ENCODE peak calls at places on chromosomes 11 and 22, in nine cellular contexts. One of them, this sample, is unnamed. For H3K9me3, the result is how much of the 10 kb centered on the place peaks cover.

GRCh38 chr11:48095779-48096470 is 115.6 kb downstream of the PTPRJ start:
- DNase-seq in A673: no peak
- DNase-seq in neuronal stem cell: no peak
- DNase-seq in heart left ventricle: no peak
- DNase-seq in lower lobe of right lung: no peak
- DNase-seq in psoas muscle: peak
- DNase-seq in body of pancreas: no peak
- DNase-seq in MM.1S: no peak
- DNase-seq in stomach: no peak
- DNase-seq in this sample: no peak

GRCh38 chr22:39621826-39622225 is 51.3 kb downstream of the CACNA1I start:
- DNase-seq in A673: no peak
- DNase-seq in neuronal stem cell: no peak
- DNase-seq in heart left ventricle: no peak
- DNase-seq in lower lobe of right lung: no peak
- DNase-seq in psoas muscle: no peak
- DNase-seq in body of pancreas: no peak
- DNase-seq in MM.1S: no peak
- DNase-seq in stomach: no peak
- DNase-seq in this sample: no peak

GRCh38 chr22:38735465-38736256 is 20.1 kb downstream of the SUN2 start:
- DNase-seq in A673: no peak
- DNase-seq in neuronal stem cell: no peak
- DNase-seq in heart left ventricle: no peak
- DNase-seq in lower lobe of right lung: peak
- DNase-seq in psoas muscle: no peak
- DNase-seq in body of pancreas: peak
- DNase-seq in MM.1S: peak
- DNase-seq in stomach: peak
- DNase-seq in this sample: no peak

GRCh38 chr11:45530776-45531175 is 134.6 kb downstream of the CHST1 start:
- DNase-seq in A673: no peak
- DNase-seq in neuronal stem cell: no peak
- DNase-seq in heart left ventricle: no peak
- DNase-seq in lower lobe of right lung: no peak
- DNase-seq in psoas muscle: no peak
- DNase-seq in body of pancreas: no peak
- DNase-seq in MM.1S: no peak
- DNase-seq in stomach: no peak
- DNase-seq in this sample: no peak

GRCh38 chr11:35811783-35812182 is 132.1 kb upstream of the LDLRAD3 start:
- DNase-seq in A673: no peak
- DNase-seq in neuronal stem cell: no peak
- DNase-seq in heart left ventricle: no peak
- DNase-seq in lower lobe of right lung: no peak
- DNase-seq in psoas muscle: no peak
- DNase-seq in body of pancreas: peak
- DNase-seq in MM.1S: no peak
- DNase-seq in stomach: no peak
- DNase-seq in this sample: no peak

GRCh38 chr11:57458060-57458409 is 2.3 kb upstream of the RTN4RL2 start:
- DNase-seq in A673: no peak
- DNase-seq in neuronal stem cell: no peak
- DNase-seq in heart left ventricle: no peak
- DNase-seq in lower lobe of right lung: no peak
- DNase-seq in psoas muscle: no peak
- DNase-seq in body of pancreas: no peak
- DNase-seq in MM.1S: no peak
- DNase-seq in stomach: no peak
- DNase-seq in this sample: no peak

GRCh38 chr11:67665537-67666302 is 8.7 kb downstream of the ALDH3B2 start:
- DNase-seq in A673: no peak
- DNase-seq in neuronal stem cell: no peak
- DNase-seq in heart left ventricle: no peak
- DNase-seq in lower lobe of right lung: no peak
- DNase-seq in psoas muscle: no peak
- DNase-seq in body of pancreas: peak
- DNase-seq in MM.1S: no peak
- DNase-seq in stomach: peak
- DNase-seq in this sample: no peak

GRCh38 chr11:2156416-2157182 is 4.4 kb downstream of the INS start:
- DNase-seq in A673: peak
- DNase-seq in neuronal stem cell: peak
- DNase-seq in heart left ventricle: peak
- DNase-seq in lower lobe of right lung: peak
- DNase-seq in psoas muscle: peak
- DNase-seq in body of pancreas: peak
- DNase-seq in MM.1S: peak
- DNase-seq in stomach: peak
- DNase-seq in this sample: no peak

GRCh38 chr11:75189911-75190310 is 39.0 kb downstream of the SLCO2B1 start:
- DNase-seq in A673: no peak
- DNase-seq in neuronal stem cell: no peak
- DNase-seq in heart left ventricle: peak
- DNase-seq in lower lobe of right lung: no peak
- DNase-seq in psoas muscle: no peak
- DNase-seq in body of pancreas: no peak
- DNase-seq in MM.1S: no peak
- DNase-seq in stomach: no peak
- DNase-seq in this sample: no peak

GRCh38 chr11:88484873-88485621 is 147.5 kb upstream of the CTSC start:
- DNase-seq in A673: peak
- DNase-seq in neuronal stem cell: no peak
- DNase-seq in heart left ventricle: no peak
- DNase-seq in lower lobe of right lung: peak
- DNase-seq in psoas muscle: no peak
- DNase-seq in body of pancreas: peak
- DNase-seq in MM.1S: peak
- DNase-seq in stomach: no peak
- DNase-seq in this sample: no peak

GRCh38 chr11:1253103-1253485 is 30.2 kb downstream of the MUC5B start:
- DNase-seq in A673: no peak
- DNase-seq in neuronal stem cell: no peak
- DNase-seq in heart left ventricle: no peak
- DNase-seq in lower lobe of right lung: no peak
- DNase-seq in psoas muscle: no peak
- DNase-seq in body of pancreas: no peak
- DNase-seq in MM.1S: no peak
- DNase-seq in stomach: no peak
- DNase-seq in this sample: no peak

GRCh38 chr22:40476341-40476740 is 105.9 kb downstream of the SGSM3 start:
- DNase-seq in A673: no peak
- DNase-seq in neuronal stem cell: no peak
- DNase-seq in heart left ventricle: no peak
- DNase-seq in lower lobe of right lung: no peak
- DNase-seq in psoas muscle: no peak
- DNase-seq in body of pancreas: no peak
- DNase-seq in MM.1S: no peak
- DNase-seq in stomach: no peak
- DNase-seq in this sample: no peak

GRCh38 chr11:60739114-60739513 is 14.6 kb downstream of the MS4A18 start:
- DNase-seq in A673: no peak
- DNase-seq in neuronal stem cell: no peak
- DNase-seq in heart left ventricle: no peak
- DNase-seq in lower lobe of right lung: no peak
- DNase-seq in psoas muscle: no peak
- DNase-seq in body of pancreas: no peak
- DNase-seq in MM.1S: no peak
- DNase-seq in stomach: no peak
- DNase-seq in this sample: no peak

GRCh38 chr11:71150859-71151258 is 101.5 kb downstream of the SHANK2 start:
- DNase-seq in A673: no peak
- DNase-seq in neuronal stem cell: no peak
- DNase-seq in heart left ventricle: no peak
- DNase-seq in lower lobe of right lung: no peak
- DNase-seq in psoas muscle: no peak
- DNase-seq in body of pancreas: no peak
- DNase-seq in MM.1S: no peak
- DNase-seq in stomach: no peak
- DNase-seq in this sample: no peak

GRCh38 chr11:48154162-48154561 is 62.4 kb upstream of the OR4B1 start:
- DNase-seq in A673: peak
- DNase-seq in neuronal stem cell: no peak
- DNase-seq in heart left ventricle: no peak
- DNase-seq in lower lobe of right lung: no peak
- DNase-seq in psoas muscle: no peak
- DNase-seq in body of pancreas: no peak
- DNase-seq in MM.1S: no peak
- DNase-seq in stomach: no peak
- DNase-seq in this sample: no peak

GRCh38 chr11:67442504-67443398 is 525 bp downstream of the CORO1B start:
- DNase-seq in A673: peak
- DNase-seq in neuronal stem cell: no peak
- DNase-seq in heart left ventricle: no peak
- DNase-seq in lower lobe of right lung: no peak
- DNase-seq in psoas muscle: no peak
- DNase-seq in body of pancreas: no peak
- DNase-seq in MM.1S: no peak
- DNase-seq in stomach: no peak
- DNase-seq in this sample: no peak

GRCh38 chr11:128424867-128425285 is 162.5 kb downstream of the ETS1 start:
- DNase-seq in A673: no peak
- DNase-seq in neuronal stem cell: no peak
- DNase-seq in heart left ventricle: peak
- DNase-seq in lower lobe of right lung: no peak
- DNase-seq in psoas muscle: peak
- DNase-seq in body of pancreas: peak
- DNase-seq in MM.1S: no peak
- DNase-seq in stomach: peak
- DNase-seq in this sample: no peak

GRCh38 chr22:46936378-46936916 is 174.0 kb downstream of the TBC1D22A start:
- DNase-seq in A673: peak
- DNase-seq in neuronal stem cell: no peak
- DNase-seq in heart left ventricle: no peak
- DNase-seq in lower lobe of right lung: no peak
- DNase-seq in psoas muscle: peak
- DNase-seq in body of pancreas: no peak
- DNase-seq in MM.1S: no peak
- DNase-seq in stomach: no peak
- DNase-seq in this sample: no peak

GRCh38 chr11:62241095-62241494 is 944 bp upstream of the SCGB1D2 start:
- DNase-seq in A673: no peak
- DNase-seq in neuronal stem cell: no peak
- DNase-seq in heart left ventricle: no peak
- DNase-seq in lower lobe of right lung: no peak
- DNase-seq in psoas muscle: no peak
- DNase-seq in body of pancreas: no peak
- DNase-seq in MM.1S: no peak
- DNase-seq in stomach: no peak
- DNase-seq in this sample: no peak

GRCh38 chr11:2791139-2791520 is 91.3 kb upstream of the KCNQ1OT1 start:
- DNase-seq in A673: no peak
- DNase-seq in neuronal stem cell: no peak
- DNase-seq in heart left ventricle: peak
- DNase-seq in lower lobe of right lung: peak
- DNase-seq in psoas muscle: peak
- DNase-seq in body of pancreas: peak
- DNase-seq in MM.1S: no peak
- DNase-seq in stomach: peak
- DNase-seq in this sample: no peak

GRCh38 chr11:75981546-75981945 is 166.5 kb downstream of the UVRAG start:
- DNase-seq in A673: no peak
- DNase-seq in neuronal stem cell: no peak
- DNase-seq in heart left ventricle: no peak
- DNase-seq in lower lobe of right lung: no peak
- DNase-seq in psoas muscle: no peak
- DNase-seq in body of pancreas: no peak
- DNase-seq in MM.1S: peak
- DNase-seq in stomach: no peak
- DNase-seq in this sample: no peak

GRCh38 chr22:24981656-24982055 is 29.1 kb downstream of the KIAA1671 start:
- DNase-seq in A673: no peak
- DNase-seq in neuronal stem cell: no peak
- DNase-seq in heart left ventricle: no peak
- DNase-seq in lower lobe of right lung: no peak
- DNase-seq in psoas muscle: no peak
- DNase-seq in body of pancreas: no peak
- DNase-seq in MM.1S: no peak
- DNase-seq in stomach: no peak
- DNase-seq in this sample: no peak
- H3K27ac ChIP-seq in A673: no peak
- H3K27ac ChIP-seq in neuronal stem cell: no peak
- H3K27ac ChIP-seq in heart left ventricle: no peak
- H3K27ac ChIP-seq in lower lobe of right lung: peak
- H3K27ac ChIP-seq in psoas muscle: no peak
- H3K27ac ChIP-seq in body of pancreas: no peak
- H3K27ac ChIP-seq in MM.1S: no peak
- H3K27ac ChIP-seq in stomach: peak
- H3K27ac ChIP-seq in this sample: no peak

GRCh38 chr22:24043957-24044356 is 32.9 kb downstream of the CABIN1 start:
- DNase-seq in A673: no peak
- DNase-seq in neuronal stem cell: no peak
- DNase-seq in heart left ventricle: no peak
- DNase-seq in lower lobe of right lung: peak
- DNase-seq in psoas muscle: no peak
- DNase-seq in body of pancreas: no peak
- DNase-seq in MM.1S: no peak
- DNase-seq in stomach: peak
- DNase-seq in this sample: no peak
- H3K4me3 ChIP-seq in A673: no peak
- H3K4me3 ChIP-seq in neuronal stem cell: no peak
- H3K4me3 ChIP-seq in heart left ventricle: no peak
- H3K4me3 ChIP-seq in lower lobe of right lung: no peak
- H3K4me3 ChIP-seq in psoas muscle: no peak
- H3K4me3 ChIP-seq in body of pancreas: no peak
- H3K4me3 ChIP-seq in MM.1S: no peak
- H3K4me3 ChIP-seq in stomach: no peak
- H3K4me3 ChIP-seq in this sample: no peak

GRCh38 chr22:48264586-48264985 is 1502.1 kb downstream of the TBC1D22A start:
- DNase-seq in A673: no peak
- DNase-seq in neuronal stem cell: no peak
- DNase-seq in heart left ventricle: no peak
- DNase-seq in lower lobe of right lung: no peak
- DNase-seq in psoas muscle: no peak
- DNase-seq in body of pancreas: no peak
- DNase-seq in MM.1S: no peak
- DNase-seq in stomach: no peak
- DNase-seq in this sample: no peak
- H3K9me3 ChIP-seq in A673: under half
- H3K9me3 ChIP-seq in neuronal stem cell: under half
- H3K9me3 ChIP-seq in heart left ventricle: under half
- H3K9me3 ChIP-seq in lower lobe of right lung: under half
- H3K9me3 ChIP-seq in psoas muscle: under half
- H3K9me3 ChIP-seq in body of pancreas: under half
- H3K9me3 ChIP-seq in MM.1S: under half
- H3K9me3 ChIP-seq in stomach: under half
- H3K9me3 ChIP-seq in this sample: under half

DNA sequence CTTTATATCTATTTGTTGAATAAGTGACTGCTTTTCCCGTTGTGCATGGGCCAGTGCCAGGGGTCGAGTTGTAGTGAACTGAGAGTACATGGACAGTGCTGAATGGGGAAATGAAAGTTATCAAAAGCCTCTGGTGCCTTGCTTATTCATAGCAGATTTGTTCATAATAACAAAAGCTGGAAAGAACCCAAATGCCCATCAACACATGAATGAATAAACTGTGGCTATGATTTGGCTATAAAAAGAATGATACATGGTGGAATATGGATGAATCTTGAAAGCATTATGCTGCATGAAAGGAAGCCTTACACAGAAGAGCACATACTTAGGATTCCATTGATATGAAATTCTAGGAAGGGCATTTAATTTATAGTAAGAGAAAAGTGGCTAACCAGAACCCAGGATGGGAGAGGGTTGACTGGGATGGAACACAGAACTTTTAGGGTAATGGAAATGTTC is 42.6 kb downstream of the PACS1 start:
- DNase-seq in A673: peak
- DNase-seq in neuronal stem cell: no peak
- DNase-seq in heart left ventricle: no peak
- DNase-seq in lower lobe of right lung: no peak
- DNase-seq in psoas muscle: no peak
- DNase-seq in body of pancreas: no peak
- DNase-seq in MM.1S: no peak
- DNase-seq in stomach: no peak
- DNase-seq in this sample: no peak
- H3K27ac ChIP-seq in A673: peak
- H3K27ac ChIP-seq in neuronal stem cell: no peak
- H3K27ac ChIP-seq in heart left ventricle: peak
- H3K27ac ChIP-seq in lower lobe of right lung: peak
- H3K27ac ChIP-seq in psoas muscle: no peak
- H3K27ac ChIP-seq in body of pancreas: no peak
- H3K27ac ChIP-seq in MM.1S: no peak
- H3K27ac ChIP-seq in stomach: peak
- H3K27ac ChIP-seq in this sample: no peak